ENCODE peak calls at places on chromosomes 7 and 10, in five cellular contexts. G is HCT116, Y is OCI-LY7, R is hepatocyte, H is GM23338. I is an unnamed sample.

GRCh38 chr7:151117565-151117964 is 31.3 kb downstream of the AGAP3 start:
- DNase-seq in Y (no peak), R (no peak), G (no peak), H (no peak), I (no peak)

GRCh38 chr10:95211606-95212279 is 17.7 kb downstream of the ACSM6 start:
- DNase-seq in R (no peak), G (no peak), Y (no peak), H (no peak), I (no peak)

GRCh38 chr10:119342017-119342734 is 134.8 kb downstream of the GRK5 start:
- DNase-seq in H (no peak), R (no peak), Y (no peak), G (no peak), I (no peak)

GRCh38 chr7:150953061-150953997 is 24.8 kb downstream of the KCNH2 start:
- DNase-seq in H (no peak), Y (no peak), G (no peak), R (no peak), I (no peak)

GRCh38 chr10:43386549-43386948 is 15.1 kb downstream of the FXYD4 start:
- DNase-seq in H (no peak), G (no peak), Y (no peak), R (no peak), I (no peak)

GRCh38 chr10:44779511-44779910 is 131.6 kb upstream of the TMEM72 start:
- DNase-seq in G (no peak), Y (no peak), H (no peak), R (no peak), I (no peak)

GRCh38 chr7:36937754-36938551 is 213.7 kb upstream of the AOAH start:
- DNase-seq in R (no peak), H (no peak), G (no peak), Y (no peak), I (no peak)

GRCh38 chr10:48496831-48497792 is 107.8 kb downstream of the ARHGAP22 start:
- DNase-seq in Y (no peak), R (peak; percentile 60), G (no peak), H (no peak), I (no peak)

GRCh38 chr10:126663880-126664279 is 6.6 kb downstream of the C10orf90 start:
- DNase-seq in R (no peak), Y (no peak), H (no peak), G (no peak), I (peak; percentile 46)

GRCh38 chr7:54015251-54015650 is 526.9 kb upstream of the VSTM2A start:
- DNase-seq in R (no peak), Y (no peak), H (no peak), G (no peak), I (no peak)

GRCh38 chr7:831596-832291 is 532 bp upstream of the SUN1 start:
- DNase-seq in Y (no peak), H (no peak), R (peak; percentile 77), G (peak; percentile 83), I (peak; percentile 93)

GRCh38 chr7:107167483-107168232 is 1.1 kb upstream of the HBP1 start:
- DNase-seq in R (peak; percentile 83), G (peak; percentile 61), Y (peak; percentile 72), H (peak; percentile 78), I (peak; percentile 79)

GRCh38 chr10:132434405-132435005 is 37.5 kb downstream of the PWWP2B start:
- DNase-seq in Y (peak; percentile 69), H (no peak), G (no peak), R (no peak), I (no peak)

GRCh38 chr10:370222-370825 is 235.1 kb downstream of the ZMYND11 start:
- DNase-seq in R (no peak), H (no peak), Y (no peak), G (no peak), I (no peak)

GRCh38 chr7:158186406-158186805 is 401.2 kb downstream of the PTPRN2 start:
- DNase-seq in R (no peak), H (no peak), Y (no peak), G (no peak), I (no peak)

GRCh38 chr10:8803992-8804391 is 749.5 kb downstream of the GATA3 start:
- DNase-seq in H (peak; percentile 24), Y (no peak), G (no peak), R (no peak), I (no peak)
- TF ChIP-seq CTCF in H (no peak), Y (no peak), G (no peak), R (no peak), I (no peak)

GRCh38 chr7:117362294-117362693 is 39.4 kb upstream of the WNT2 start:
- DNase-seq in H (no peak), Y (no peak), G (no peak), R (no peak), I (no peak)

GRCh38 chr7:117364204-117364755 is 41.4 kb upstream of the WNT2 start:
- DNase-seq in H (no peak), G (no peak), R (no peak), Y (no peak), I (no peak)
- H2AFZ ChIP-seq in H (peak overlapping the region; percentile 8), G (no peak overlapping the region), R (no peak overlapping the region), Y (no peak overlapping the region), I (peak overlapping the region; percentile 60)

DNA sequence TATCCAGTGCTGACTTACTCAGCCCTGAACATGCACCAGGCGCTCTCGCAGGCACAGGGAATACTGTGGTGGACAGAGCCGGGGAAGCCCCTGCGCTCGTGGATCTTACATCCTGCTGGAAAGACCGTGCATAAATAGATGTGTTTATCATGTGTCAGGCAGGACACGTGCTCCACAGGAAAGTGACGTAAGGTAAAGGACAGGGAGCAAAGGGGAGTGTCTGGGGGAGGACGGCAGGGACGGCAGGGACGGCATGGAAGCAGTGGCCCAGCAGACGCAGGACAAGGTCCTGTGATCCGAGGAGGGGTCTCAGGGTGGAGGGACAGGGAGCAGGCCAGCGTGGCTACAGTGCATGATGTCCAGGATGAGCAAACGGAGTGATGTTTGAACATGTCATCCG is 410.5 kb downstream of the PAXIP1 start:
- DNase-seq in H (no peak), G (no peak), R (no peak), Y (no peak), I (no peak)
- H3K9me2 ChIP-seq in H (no peaks in the 10 kb centered on the region), G (no peaks in the 10 kb centered on the region), R (no peaks in the 10 kb centered on the region), Y (no peaks in the 10 kb centered on the region), I (no peaks in the 10 kb centered on the region)

GRCh38 chr10:130013263-130013937 is 49.3 kb upstream of the EBF3 start:
- DNase-seq in R (no peak), H (no peak), G (no peak), Y (no peak), I (no peak)
- TF ChIP-seq CTCF in R (no peak), H (no peak), G (no peak), Y (no peak), I (no peak)

DNA sequence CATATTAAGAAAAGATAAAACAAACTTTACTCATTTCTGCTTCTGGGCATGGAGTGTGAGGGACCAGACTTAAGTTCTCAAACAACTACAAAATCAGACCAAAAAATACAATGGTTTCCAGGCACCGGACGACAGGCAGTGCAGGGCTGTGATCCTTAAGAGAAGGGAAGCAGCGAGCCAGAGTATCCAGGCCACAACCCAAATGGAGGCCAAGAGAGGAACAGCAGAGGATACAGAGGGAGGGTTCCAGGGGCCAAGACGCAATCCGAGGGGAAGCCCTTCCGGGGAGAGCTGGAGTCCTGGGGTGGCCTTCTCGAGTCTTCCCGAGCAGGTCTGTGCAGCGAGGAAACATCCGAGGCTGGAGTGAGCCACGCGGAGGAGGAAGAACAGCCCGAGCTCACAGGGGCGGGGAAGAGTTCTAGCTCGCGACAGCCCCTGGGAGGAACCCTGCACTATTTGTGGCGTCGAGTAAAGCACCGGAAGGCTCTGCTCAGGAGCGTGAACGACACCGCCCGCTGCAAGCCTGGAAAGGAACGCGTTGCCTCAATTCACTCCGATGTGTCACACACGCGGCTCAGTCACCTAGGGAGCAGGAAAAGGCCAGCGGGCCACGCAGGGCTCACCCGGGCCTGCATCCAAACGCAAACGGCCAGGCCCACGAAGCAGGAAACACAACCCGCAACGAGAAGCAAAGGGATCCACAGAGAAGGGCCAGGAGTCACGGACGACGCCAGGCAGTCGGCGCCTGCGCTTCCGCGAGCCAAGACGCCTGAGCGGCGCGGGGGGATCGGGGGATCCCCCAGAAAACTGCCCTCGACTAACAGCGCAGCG is 933 bp upstream of the RNF32 start:
- DNase-seq in H (peak; percentile 53), Y (no peak), R (no peak), G (no peak), I (no peak)
- H2AFZ ChIP-seq in H (peak overlapping the region; percentile 82), Y (peak overlapping the region; percentile 90), R (peak overlapping the region; percentile 92), G (no peak overlapping the region), I (peak overlapping the region; percentile 100)

GRCh38 chr7:130154501-130155317 is 50.5 kb downstream of the TMEM209 start:
- DNase-seq in Y (no peak), G (no peak), H (peak; percentile 74), R (no peak), I (no peak)
- H3K9me2 ChIP-seq in Y (no peaks in the 10 kb centered on the region), G (no peaks in the 10 kb centered on the region), H (no peaks in the 10 kb centered on the region), R (no peaks in the 10 kb centered on the region), I (no peaks in the 10 kb centered on the region)

GRCh38 chr7:142483659-142484317 is 225.9 kb upstream of the PRSS58 start:
- DNase-seq in R (no peak), H (peak; percentile 14), G (no peak), Y (no peak), I (no peak)
- TF ChIP-seq CTCF in R (no peak), H (no peak), G (no peak), Y (peak; percentile 60), I (peak; percentile 47)

GRCh38 chr10:5887641-5888040 is 2.1 kb downstream of the ANKRD16 start:
- DNase-seq in G (no peak), Y (no peak), H (no peak), R (no peak), I (no peak)
- H2AFZ ChIP-seq in G (no peak overlapping the region), Y (no peak overlapping the region), H (no peak overlapping the region), R (no peak overlapping the region), I (no peak overlapping the region)

DNA sequence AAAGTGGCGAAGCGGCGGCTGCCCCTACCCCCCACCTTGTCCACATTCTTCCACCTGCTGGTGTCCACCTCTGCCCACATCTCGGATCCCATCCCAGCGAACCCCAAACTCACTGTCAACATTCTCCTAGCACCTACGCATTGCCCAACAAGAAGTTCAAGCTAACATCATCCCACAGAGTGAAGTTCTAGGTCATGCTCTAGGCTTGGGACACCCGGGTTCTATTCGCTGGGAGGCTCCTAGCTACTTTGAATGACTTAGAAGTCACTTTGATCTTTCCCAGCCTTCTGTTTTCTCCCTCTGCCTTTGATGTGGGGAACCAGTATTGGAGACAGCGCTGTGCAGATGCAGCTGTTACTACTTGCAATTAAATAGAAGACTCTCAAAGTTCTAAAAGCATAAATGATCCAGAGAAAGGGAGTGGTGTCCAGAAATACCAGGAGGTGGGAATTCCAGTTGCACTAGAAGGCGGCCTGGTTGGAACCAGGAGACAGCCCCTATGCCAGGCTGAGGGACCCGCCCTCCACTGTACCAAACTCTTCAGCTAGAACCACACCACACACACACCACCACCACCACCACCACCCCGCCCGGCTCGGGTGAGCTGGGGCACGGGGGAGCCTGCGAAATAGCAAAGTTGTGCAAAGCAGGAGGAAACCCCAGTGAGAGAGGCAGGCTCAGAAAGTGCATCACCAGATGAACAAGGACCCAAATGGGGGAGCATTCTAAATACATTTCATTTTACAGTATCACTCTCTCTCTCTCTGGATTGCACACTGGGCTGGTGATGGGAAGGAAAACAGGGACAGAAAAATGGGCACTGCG is 5.5 kb upstream of the VGF start:
- DNase-seq in Y (no peak), R (no peak), H (no peak), G (no peak), I (no peak)
- H3K9me2 ChIP-seq in Y (no peaks in the 10 kb centered on the region), R (no peaks in the 10 kb centered on the region), H (no peaks in the 10 kb centered on the region), G (no peaks in the 10 kb centered on the region), I (no peaks in the 10 kb centered on the region)

I was measured in PC-9.